ENCODE peak calls at places on chromosomes 5 and 9, in ten cellular contexts. V, G, J, Q, T, M, U, N, D and B are unnamed samples.

GRCh38 chr9:99147177-99147576 is 42.3 kb downstream of the TGFBR1 start:
- DNase-seq in N (no peak), G (no peak), Q (no peak), D (no peak), V (no peak), J (no peak), M (no peak), T (no peak), U (no peak), B (no peak)

GRCh38 chr5:59893436-59894227 is at the start of gene PDE4D:
- DNase-seq in Q (no peak), V (peak; percentile 97), J (peak; percentile 60), U (peak; percentile 72), M (no peak), T (peak; percentile 19), N (peak; percentile 55), G (no peak), D (no peak), B (peak; percentile 64)

GRCh38 chr5:108220834-108221233 is 161.1 kb downstream of the FBXL17 start:
- DNase-seq in V (no peak), G (no peak), U (no peak), Q (no peak), J (no peak), D (no peak), M (no peak), N (no peak), T (no peak), B (no peak)

GRCh38 chr5:158174918-158175663 is 316.1 kb upstream of the CLINT1 start:
- DNase-seq in M (peak; percentile 24), N (no peak), G (no peak), U (no peak), D (peak; percentile 67), J (peak; percentile 75), T (peak; percentile 77), Q (no peak), V (peak; percentile 96), B (peak; percentile 67)

GRCh38 chr9:93132287-93132927 is 1.6 kb downstream of the NINJ1 start:
- DNase-seq in M (no peak), Q (no peak), T (peak; percentile 79), G (no peak), J (peak; percentile 77), V (peak; percentile 57), N (peak; percentile 83), U (no peak), D (no peak), B (peak; percentile 64)

GRCh38 chr5:102891175-102891574 is 136.1 kb downstream of the PAM start:
- DNase-seq in G (no peak), T (no peak), M (no peak), D (no peak), J (no peak), U (no peak), Q (no peak), V (no peak), N (no peak), B (no peak)

GRCh38 chr9:26033346-26033745 is 355.1 kb upstream of the TUSC1 start:
- DNase-seq in N (no peak), G (no peak), M (no peak), J (no peak), T (no peak), V (no peak), U (no peak), Q (no peak), D (no peak), B (no peak)

GRCh38 chr5:36442796-36443195 is 141.1 kb upstream of the RANBP3L start:
- DNase-seq in Q (no peak), M (no peak), V (no peak), G (no peak), J (no peak), D (no peak), N (no peak), U (no peak), T (no peak), B (no peak)

GRCh38 chr9:124869986-124870560 is 8.1 kb downstream of the ARPC5L start:
- DNase-seq in G (no peak), M (no peak), N (no peak), T (peak; percentile 77), D (no peak), J (no peak), Q (no peak), U (peak; percentile 81), V (no peak), B (peak; percentile 32)

GRCh38 chr5:160165137-160166068 is 46.2 kb upstream of the PWWP2A start:
- DNase-seq in T (peak; percentile 77), M (peak; percentile 95), V (peak; percentile 92), Q (peak; percentile 90), J (peak; percentile 90), U (peak; percentile 92), N (peak; percentile 88), G (peak; percentile 78), D (no peak), B (peak; percentile 83)

GRCh38 chr9:135734616-135735144 is 32.7 kb downstream of the KCNT1 start:
- DNase-seq in N (no peak), Q (no peak), G (no peak), J (no peak), M (no peak), U (no peak), D (no peak), T (no peak), V (no peak), B (no peak)

GRCh38 chr5:132883261-132883834 is 9.9 kb downstream of the LEAP2 start:
- DNase-seq in M (peak; percentile 52), V (peak; percentile 66), J (peak; percentile 46), T (peak; percentile 51), Q (no peak), D (peak; percentile 74), N (no peak), U (no peak), G (no peak), B (peak; percentile 57)

GRCh38 chr9:92359380-92360007 is 33.7 kb downstream of the CENPP start:
- DNase-seq in V (no peak), D (no peak), Q (no peak), N (no peak), U (no peak), T (no peak), M (no peak), J (no peak), G (no peak), B (no peak)

GRCh38 chr5:134570886-134571285 is 45.4 kb downstream of the JADE2 start:
- DNase-seq in V (no peak), T (no peak), J (no peak), U (no peak), M (no peak), N (no peak), G (no peak), D (no peak), Q (no peak), B (no peak)

GRCh38 chr5:150391064-150391834 is 21.5 kb downstream of the CD74 start:
- DNase-seq in T (no peak), G (no peak), U (no peak), N (no peak), J (no peak), D (no peak), V (no peak), M (no peak), Q (no peak), B (no peak)

GRCh38 chr9:90344013-90344412 is 298.6 kb downstream of the DIRAS2 start:
- DNase-seq in G (no peak), M (no peak), V (no peak), T (no peak), U (no peak), D (no peak), J (no peak), Q (no peak), N (no peak), B (no peak)

GRCh38 chr5:160039810-160040470 is 31.0 kb downstream of the TTC1 start:
- DNase-seq in N (no peak), Q (no peak), V (no peak), U (no peak), J (no peak), G (no peak), M (no peak), D (no peak), T (no peak), B (no peak)

DNA sequence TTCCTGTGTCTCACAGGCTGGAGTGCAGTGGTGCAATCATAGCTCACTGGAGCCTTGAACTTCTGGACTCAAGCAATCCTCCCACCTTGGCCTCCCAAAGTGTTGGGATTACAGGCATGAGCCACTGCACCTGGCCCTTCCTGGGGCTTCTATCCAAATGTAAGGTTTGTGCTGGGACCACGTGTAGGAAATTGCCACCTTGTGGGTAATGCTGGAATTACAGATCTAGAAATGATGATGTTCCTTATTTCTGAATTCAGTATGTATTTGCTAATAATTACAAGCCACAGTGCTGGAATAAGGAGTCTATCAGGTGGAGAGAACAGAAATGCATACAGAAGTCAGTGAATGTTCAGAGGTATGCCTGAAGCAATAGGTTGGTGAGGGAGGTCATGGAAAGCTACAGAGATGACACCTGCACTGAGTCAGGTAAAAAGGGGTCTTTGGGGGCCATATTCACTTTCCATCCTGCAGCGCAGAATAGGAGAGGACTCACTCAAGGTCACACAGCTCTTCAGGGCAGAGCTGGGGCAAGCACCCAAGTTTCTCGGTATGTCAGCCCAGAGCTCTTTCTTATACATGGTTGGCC is 8.8 kb upstream of the IGFBPL1 start:
- DNase-seq in T (no peak), V (no peak), D (no peak), J (no peak), G (no peak), N (no peak), M (peak; percentile 37), U (no peak), Q (peak; percentile 44), B (no peak)
- TF ChIP-seq CTCF in T (peak; percentile 67), V (peak; percentile 83), D (peak; percentile 36), J (peak; percentile 60), G (peak; percentile 68), N (peak; percentile 52), M (peak; percentile 60), U (peak; percentile 69), Q (no peak), B (peak; percentile 70)

GRCh38 chr9:127835930-127836586 is 18.4 kb downstream of the ENG start:
- DNase-seq in N (no peak), M (no peak), G (no peak), Q (no peak), V (no peak), T (peak; percentile 47), D (no peak), U (peak; percentile 80), J (peak; percentile 58), B (no peak)
- H3K4me1 ChIP-seq in N (peaks cover 22% of the 10 kb centered on the region), M (no peaks in the 10 kb centered on the region), G (peaks cover 50% of the 10 kb centered on the region), Q (peaks cover 75% of the 10 kb centered on the region), V (no peaks in the 10 kb centered on the region), T (peaks cover 18% of the 10 kb centered on the region), D (no peaks in the 10 kb centered on the region), U (peaks cover 87% of the 10 kb centered on the region), J (peaks cover 50% of the 10 kb centered on the region), B (peaks cover 66% of the 10 kb centered on the region)

DNA sequence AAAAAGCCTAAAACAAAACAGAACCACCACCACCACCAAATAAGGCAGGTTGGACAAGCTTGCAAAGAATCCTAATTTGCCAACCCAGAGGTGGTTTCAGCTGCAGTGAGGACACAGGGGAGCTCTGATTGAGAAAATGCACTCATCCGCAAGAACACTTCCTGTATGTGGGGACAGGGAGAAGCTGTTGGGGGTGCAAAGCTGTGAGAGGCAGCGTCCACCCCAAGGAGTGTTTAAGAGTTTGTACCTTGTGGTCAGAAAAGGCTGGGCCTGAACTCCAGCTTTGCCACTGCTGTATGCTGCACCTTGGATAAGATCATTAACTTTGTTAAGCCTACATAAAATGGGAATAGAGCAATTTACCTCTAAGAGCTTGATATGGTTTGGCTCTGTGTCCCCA is 511.7 kb downstream of the BNC2 start:
- DNase-seq in M (no peak), N (no peak), U (no peak), J (no peak), Q (peak; percentile 56), G (no peak), T (no peak), D (no peak), V (no peak), B (no peak)
- TF ChIP-seq CTCF in M (no peak), N (no peak), U (no peak), J (no peak), Q (no peak), G (no peak), T (no peak), D (no peak), V (no peak), B (no peak)

GRCh38 chr5:148855249-148856008 is 29.0 kb downstream of the ADRB2 start:
- DNase-seq in D (no peak), N (no peak), V (no peak), J (no peak), Q (no peak), T (no peak), G (no peak), U (no peak), M (no peak), B (no peak)
- H3K4me1 ChIP-seq in D (no peaks in the 10 kb centered on the region), N (no peaks in the 10 kb centered on the region), V (no peaks in the 10 kb centered on the region), J (no peaks in the 10 kb centered on the region), Q (peaks cover 6% of the 10 kb centered on the region), T (no peaks in the 10 kb centered on the region), G (no peaks in the 10 kb centered on the region), U (peaks cover 12% of the 10 kb centered on the region), M (no peaks in the 10 kb centered on the region), B (no peaks in the 10 kb centered on the region)